ENCODE peak calls at places on chromosome 22, in nine cellular contexts. W is choroid plexus epithelial cell, C is ovary, R is transverse colon, K is endothelial cell, O is nephron progenitor cell, U is astrocyte, X is heart left ventricle, L is K562. E is an unnamed sample.

GRCh38 chr22:19873960-19874306 is 19.3 kb upstream of the GNB1L start:
- DNase-seq in R (no peak), K (no peak), C (peak), X (peak), W (no peak), L (no peak), O (no peak), U (no peak), E (no peak)

GRCh38 chr22:46866591-46866990 is 104.1 kb downstream of the TBC1D22A start:
- DNase-seq in K (no peak), R (no peak), O (no peak), L (no peak), U (peak), X (no peak), W (peak), C (no peak), E (no peak)

GRCh38 chr22:19212302-19212870 is 33.9 kb upstream of the SLC25A1 start:
- DNase-seq in W (no peak), O (no peak), C (no peak), U (no peak), X (no peak), K (no peak), R (no peak), L (no peak), E (no peak)

GRCh38 chr22:50665738-50666137 is 6.9 kb upstream of the SHANK3 start:
- DNase-seq in O (no peak), R (no peak), C (no peak), U (no peak), X (no peak), W (no peak), K (no peak), L (no peak), E (no peak)

GRCh38 chr22:24380220-24381218 is 46.9 kb upstream of the ADORA2A start:
- DNase-seq in W (no peak), R (no peak), O (no peak), C (no peak), L (no peak), X (no peak), U (no peak), K (no peak), E (no peak)

GRCh38 chr22:19376247-19376646 is 55.3 kb downstream of the HIRA start:
- DNase-seq in O (no peak), X (no peak), L (no peak), C (no peak), W (no peak), K (no peak), U (no peak), R (no peak), E (no peak)

GRCh38 chr22:46462726-46463371 is 74.6 kb downstream of the CELSR1 start:
- DNase-seq in X (peak), U (peak), O (no peak), R (no peak), C (no peak), L (no peak), K (no peak), W (peak), E (no peak)

GRCh38 chr22:37581534-37581933 is 1.6 kb upstream of the LGALS2 start:
- DNase-seq in X (peak), W (no peak), K (no peak), L (no peak), U (no peak), R (peak), O (no peak), C (no peak), E (no peak)

GRCh38 chr22:23827351-23827995 is 11.3 kb downstream of the DERL3 start:
- DNase-seq in C (no peak), O (no peak), L (no peak), W (no peak), U (no peak), R (no peak), K (no peak), X (peak), E (no peak)

GRCh38 chr22:20268350-20269012 is 363 bp upstream of the RTN4R start:
- DNase-seq in W (peak), R (peak), L (peak), O (peak), C (peak), K (peak), X (peak), U (no peak), E (peak)

GRCh38 chr22:32693102-32693501 is 108.4 kb upstream of the TIMP3 start:
- DNase-seq in L (no peak), O (no peak), K (no peak), W (no peak), C (no peak), R (no peak), U (peak), X (no peak), E (no peak)

GRCh38 chr22:43500792-43501785 is 89.3 kb downstream of the MPPED1 start:
- DNase-seq in K (no peak), R (no peak), U (no peak), L (no peak), C (no peak), X (no peak), O (no peak), W (no peak), E (no peak)

GRCh38 chr22:46676881-46677280 is 56.7 kb downstream of the GRAMD4 start:
- DNase-seq in K (no peak), W (no peak), X (no peak), L (no peak), U (no peak), O (no peak), R (no peak), C (no peak), E (no peak)

GRCh38 chr22:32823024-32823730 is 21.7 kb downstream of the TIMP3 start:
- DNase-seq in L (peak), U (no peak), O (peak), W (peak), K (peak), X (no peak), C (no peak), R (peak), E (peak)

GRCh38 chr22:19892249-19892879 is 37.7 kb upstream of the GNB1L start:
- DNase-seq in X (no peak), C (peak), R (no peak), O (peak), U (peak), K (no peak), L (peak), W (peak), E (no peak)

GRCh38 chr22:47384977-47385376 is 622.5 kb downstream of the TBC1D22A start:
- DNase-seq in W (no peak), L (no peak), R (no peak), O (no peak), K (no peak), X (peak), U (no peak), C (no peak), E (no peak)

GRCh38 chr22:20442485-20443284 is 5.1 kb upstream of the SCARF2 start:
- DNase-seq in L (no peak), U (no peak), X (peak), W (no peak), O (no peak), C (no peak), R (no peak), K (no peak), E (no peak)

DNA sequence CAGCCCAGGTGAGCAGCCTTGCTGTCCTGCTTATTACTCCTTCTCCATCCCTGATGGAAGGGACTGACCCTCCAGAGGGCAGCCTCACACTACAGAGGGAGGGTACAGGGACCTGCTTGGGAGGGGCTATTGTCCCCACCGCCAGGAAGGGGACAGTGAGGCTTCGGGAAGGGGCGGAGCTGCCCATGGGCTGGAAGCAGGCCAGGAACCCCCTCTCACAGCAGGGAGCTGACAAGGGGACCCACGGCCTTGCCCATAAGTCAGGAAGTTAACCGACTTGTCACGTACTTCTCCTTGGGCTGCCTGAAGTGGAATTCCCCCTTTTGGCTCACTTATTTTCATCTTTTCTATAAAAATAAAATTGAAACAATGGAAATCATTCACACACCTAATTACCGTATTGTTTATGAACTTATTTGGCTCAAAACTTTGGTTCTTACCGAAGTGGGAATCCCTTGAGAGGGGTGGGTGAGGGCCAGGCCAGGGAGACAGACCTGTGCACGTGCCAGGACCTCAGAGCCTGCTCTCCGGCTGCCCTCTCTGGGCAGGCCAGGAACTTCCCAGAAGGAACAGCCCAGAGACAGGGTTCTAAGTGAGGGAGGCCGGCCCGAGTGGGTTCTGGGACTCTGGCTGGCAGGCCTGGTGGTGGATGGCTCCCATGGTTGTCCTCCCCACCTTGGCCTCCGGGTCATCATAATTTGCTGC is 5.8 kb downstream of the MGAT3 start:
- DNase-seq in L (peak), R (no peak), W (no peak), K (no peak), X (peak), C (no peak), U (no peak), O (peak), E (no peak)
- TF ChIP-seq CTCF in L (peak), R (no peak), W (peak), K (no peak), X (peak), C (no peak), U (no peak), O (no peak), E (peak)

DNA sequence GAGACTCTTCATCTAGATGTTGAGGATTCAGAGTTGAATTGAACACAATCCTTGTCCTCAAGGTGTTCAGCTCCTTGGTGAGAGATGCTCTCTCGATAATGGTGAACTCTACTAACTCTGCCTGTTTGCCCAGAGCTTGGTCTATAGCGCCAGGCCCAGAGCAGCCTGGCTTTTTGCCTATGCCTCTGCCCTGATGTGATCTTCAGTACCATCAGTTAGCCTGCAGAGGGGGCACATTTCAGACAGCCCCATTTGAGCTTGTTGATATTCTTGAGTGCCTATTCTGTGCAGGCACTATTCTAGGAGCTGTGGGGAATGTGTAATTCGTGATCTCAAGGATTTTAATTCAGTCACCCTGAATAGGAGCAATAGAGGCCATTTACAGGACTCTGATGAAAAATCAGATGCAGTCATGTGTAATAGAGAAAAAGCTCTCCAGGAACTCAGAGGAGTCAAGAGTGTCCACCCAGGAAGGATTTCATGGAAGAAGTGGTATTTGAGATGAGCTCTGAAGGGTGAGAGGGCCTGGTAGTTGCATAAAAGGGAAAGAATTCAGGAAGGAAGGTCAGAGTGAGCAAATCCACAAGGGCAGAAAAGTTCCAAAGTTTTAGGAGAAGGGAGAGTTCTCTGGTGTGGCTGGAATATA is 19.3 kb downstream of the GTPBP1 start:
- DNase-seq in R (no peak), L (no peak), C (no peak), K (peak), O (no peak), U (no peak), X (no peak), W (peak), E (no peak)
- TF ChIP-seq CTCF in R (peak), L (peak), C (no peak), K (no peak), O (peak), U (peak), X (peak), W (peak), E (peak)

DNA sequence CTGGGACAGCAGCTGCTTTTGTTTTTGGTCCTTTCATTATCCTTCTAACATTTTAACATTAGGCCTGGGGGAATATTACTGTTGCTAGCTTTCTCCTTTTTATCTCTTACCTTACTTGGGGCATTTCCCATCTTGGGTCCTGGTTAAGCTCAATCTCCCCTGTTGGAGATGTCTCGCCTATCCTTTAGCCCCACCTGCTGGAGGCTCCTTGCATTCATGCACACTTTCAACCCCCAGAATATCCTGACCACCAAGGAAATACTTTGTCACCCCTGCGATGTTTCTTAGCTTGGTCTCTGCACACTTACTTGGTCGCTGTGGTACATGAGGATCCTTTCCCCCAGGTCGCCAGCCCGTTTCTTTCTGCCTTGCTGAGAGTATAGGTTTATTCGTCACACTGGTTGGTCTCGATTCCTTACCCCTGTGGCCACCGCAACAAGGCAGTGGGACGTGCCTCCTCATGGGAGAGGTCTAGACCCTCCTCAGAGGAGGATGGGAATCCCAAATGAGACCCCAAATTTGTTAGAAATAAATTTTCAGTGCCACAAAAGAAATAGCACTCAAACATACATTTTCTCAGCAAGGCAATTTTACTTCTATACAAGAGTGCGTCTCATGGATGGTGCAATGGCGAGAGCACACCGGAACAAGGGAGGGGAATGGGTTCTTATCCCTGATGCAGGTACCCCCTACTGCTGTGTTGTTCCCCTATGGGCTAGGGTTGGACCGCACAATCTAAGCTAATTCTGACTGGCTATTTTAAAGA is 5.4 kb upstream of the TXN2 start:
- DNase-seq in O (peak), W (peak), R (peak), K (peak), X (no peak), C (no peak), U (no peak), L (no peak), E (peak)
- TF ChIP-seq CTCF in O (peak), W (peak), R (peak), K (no peak), X (peak), C (no peak), U (peak), L (peak), E (peak)

GRCh38 chr22:30998329-30998728 is 29.3 kb downstream of the TUG1 start:
- DNase-seq in L (no peak), U (no peak), O (no peak), R (no peak), W (no peak), C (no peak), X (no peak), K (no peak), E (no peak)
- TF ChIP-seq CTCF in L (no peak), U (no peak), O (no peak), R (no peak), W (no peak), C (no peak), X (no peak), K (no peak), E (no peak)

DNA sequence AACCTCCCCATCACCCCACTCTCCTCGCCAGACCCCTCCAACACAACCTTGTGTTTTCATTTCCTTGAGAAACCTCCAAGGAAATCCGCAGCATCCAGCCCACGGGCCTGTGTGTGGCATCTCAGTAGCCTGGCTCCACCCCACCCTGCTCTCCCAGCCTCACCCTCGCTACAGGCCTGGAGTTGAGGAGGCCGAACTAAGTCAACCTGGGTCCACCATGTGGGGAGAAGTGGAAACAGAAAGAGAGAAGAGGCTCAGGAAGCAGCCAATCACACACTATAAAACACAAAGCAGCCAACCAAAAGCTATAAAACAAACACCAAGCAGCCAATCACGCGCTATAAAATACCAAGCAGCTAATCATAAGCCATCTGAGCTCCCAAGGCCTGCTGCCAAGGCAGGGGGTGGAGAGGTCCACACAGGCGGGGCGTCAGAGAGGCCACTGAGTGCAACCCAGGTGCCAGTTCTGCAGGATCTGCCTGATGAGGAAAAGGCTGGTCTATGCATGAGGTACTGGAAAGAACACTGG is 72.0 kb downstream of the MICAL3 start:
- DNase-seq in O (no peak), X (no peak), C (no peak), L (no peak), K (no peak), W (no peak), U (no peak), R (peak), E (no peak)
- TF ChIP-seq CTCF in O (no peak), X (no peak), C (no peak), L (no peak), K (no peak), W (no peak), U (no peak), R (no peak), E (no peak)

GRCh38 chr22:27111796-27112195 is 454.4 kb downstream of the MIAT start:
- DNase-seq in U (peak), W (no peak), O (no peak), R (no peak), C (no peak), L (no peak), K (no peak), X (no peak), E (no peak)

GRCh38 chr22:27112273-27112672 is 454.9 kb downstream of the MIAT start:
- DNase-seq in K (no peak), U (no peak), X (no peak), W (no peak), C (no peak), R (no peak), O (no peak), L (no peak), E (no peak)

GRCh38 chr22:27113211-27114030 is 456.0 kb downstream of the MIAT start:
- DNase-seq in L (no peak), O (no peak), X (no peak), K (no peak), C (no peak), U (peak), R (peak), W (peak), E (no peak)

GRCh38 chr22:27108425-27109114 is 451.2 kb downstream of the MIAT start:
- DNase-seq in K (no peak), C (peak), R (peak), W (peak), O (peak), X (peak), U (peak), L (no peak), E (no peak)

DNA sequence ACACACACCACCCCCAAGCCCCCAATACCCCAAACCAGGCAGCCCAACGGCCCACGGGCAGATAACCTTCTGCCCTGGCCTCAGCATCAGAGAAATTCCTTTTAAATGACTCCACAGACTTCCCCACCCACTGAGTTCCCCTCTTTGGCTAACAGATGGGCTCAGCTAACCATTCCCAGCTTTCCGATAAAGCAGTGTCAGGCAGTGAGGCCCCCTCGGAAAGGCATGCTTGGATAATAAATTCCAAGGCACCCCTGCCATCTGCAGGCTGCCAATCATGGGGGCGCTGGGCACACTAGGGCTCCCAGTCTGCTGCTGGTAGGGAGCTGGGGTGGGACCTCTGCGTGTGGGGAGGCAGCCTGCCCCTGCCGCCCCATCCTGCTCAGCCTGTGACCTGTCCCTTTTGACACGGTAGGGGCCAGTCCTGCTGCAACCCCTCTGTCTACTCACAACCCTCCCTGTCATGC is 453.6 kb downstream of the MIAT start:
- DNase-seq in K (no peak), X (no peak), U (peak), O (no peak), C (no peak), L (no peak), R (no peak), W (peak), E (no peak)
- TF ChIP-seq CTCF in K (no peak), X (no peak), U (no peak), O (no peak), C (no peak), L (no peak), R (no peak), W (no peak), E (no peak)

DNA sequence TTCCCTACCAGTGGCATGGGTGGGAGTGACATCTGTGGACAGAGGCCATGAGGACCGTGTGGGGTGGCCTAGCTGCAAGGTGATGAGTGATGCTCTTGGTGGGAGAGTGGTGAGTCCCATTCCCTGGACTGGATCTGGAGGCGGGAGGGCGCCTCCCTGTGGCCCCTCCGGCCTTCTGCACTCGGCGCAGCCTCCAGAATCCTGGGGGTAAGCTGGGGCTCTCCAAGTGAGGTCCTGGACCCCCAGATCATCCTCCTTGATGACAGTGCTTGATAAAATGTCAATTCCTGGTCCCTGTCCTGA is 32.3 kb upstream of the PRR5 start:
- DNase-seq in C (no peak), O (no peak), K (peak), W (peak), U (no peak), X (no peak), L (peak), R (no peak), E (no peak)
- TF ChIP-seq CTCF in C (no peak), O (peak), K (peak), W (peak), U (no peak), X (no peak), L (peak), R (no peak), E (peak)

GRCh38 chr22:48944433-48944755 is 883.3 kb downstream of the BRD1 start:
- DNase-seq in L (no peak), R (no peak), C (no peak), O (no peak), U (no peak), X (no peak), W (no peak), K (no peak), E (peak)

GRCh38 chr22:48944756-48945620 is 882.7 kb downstream of the BRD1 start:
- DNase-seq in X (no peak), C (no peak), W (no peak), R (peak), O (no peak), K (no peak), L (no peak), U (no peak), E (peak)

GRCh38 chr22:48941903-48942625 is 885.6 kb downstream of the BRD1 start:
- DNase-seq in U (no peak), R (peak), O (no peak), X (no peak), W (no peak), L (no peak), C (no peak), K (no peak), E (no peak)

GRCh38 chr22:48942698-48943566 is 884.7 kb downstream of the BRD1 start:
- DNase-seq in C (no peak), K (no peak), O (no peak), U (no peak), R (peak), W (no peak), X (no peak), L (no peak), E (peak)

GRCh38 chr22:48943567-48944432 is 883.9 kb downstream of the BRD1 start:
- DNase-seq in W (no peak), O (peak), X (no peak), C (no peak), U (no peak), K (peak), L (peak), R (peak), E (peak)
- TF ChIP-seq CTCF in W (no peak), O (peak), X (peak), C (no peak), U (peak), K (peak), L (peak), R (peak), E (peak)

E was measured in progenitor cell of endocrine pancreas.